ENCODE peak calls at places on chromosomes 1 and 21, in eight cellular contexts. C is aorta; N is T-helper 9 cell; T is activated CD4-positive, alpha-beta T cell treated with anti-CD3 and anti-CD28 coated beads, Interleukin-2, amount 50 U/mL, for 1 hour; J is astrocyte of the spinal cord; S is GM12892; V is NCI-H1417; H is retina. B is an unnamed sample.

GRCh38 chr21:45590246-45590725 is 48.0 kb upstream of the SLC19A1 start:
- DNase-seq in V (no peak), H (peak; percentile 76), N (peak; percentile 81), T (peak; percentile 79), S (peak; percentile 76), C (peak; percentile 78), J (peak; percentile 53), B (no peak)

GRCh38 chr1:46480959-46481646 is 8.5 kb upstream of the DMBX1 start:
- DNase-seq in T (no peak), C (peak; percentile 12), N (no peak), H (no peak), V (no peak), J (no peak), S (no peak), B (no peak)

GRCh38 chr1:67735806-67736627 is 51.0 kb downstream of the GADD45A start:
- DNase-seq in S (peak; percentile 27), J (peak; percentile 94), N (peak; percentile 1), C (peak; percentile 79), V (peak; percentile 21), H (peak; percentile 51), T (peak; percentile 13), B (peak; percentile 98)

GRCh38 chr1:151825811-151826660 is 5.6 kb downstream of the RORC start:
- DNase-seq in H (no peak), T (peak; percentile 52), S (no peak), N (peak; percentile 38), J (no peak), C (no peak), V (no peak), B (no peak)

GRCh38 chr1:228210076-228210651 is 2.3 kb downstream of the OBSCN start:
- DNase-seq in S (no peak), C (no peak), T (no peak), N (no peak), V (no peak), H (no peak), J (no peak), B (peak; percentile 33)

GRCh38 chr1:8943516-8943896 is 2.2 kb upstream of the CA6 start:
- DNase-seq in H (peak; percentile 65), T (no peak), N (no peak), S (no peak), J (no peak), C (no peak), V (no peak), B (no peak)

GRCh38 chr1:27598902-27599528 is 4.9 kb downstream of the AHDC1 start:
- DNase-seq in J (peak; percentile 79), T (peak; percentile 27), H (peak; percentile 52), V (peak; percentile 65), S (no peak), N (no peak), C (peak; percentile 89), B (peak; percentile 91)

GRCh38 chr1:247294282-247294681 is 37.4 kb downstream of the ZNF496 start:
- DNase-seq in C (no peak), H (no peak), V (no peak), S (no peak), J (peak; percentile 85), N (no peak), T (no peak), B (peak; percentile 91)

GRCh38 chr21:38468989-38469388 is 29.3 kb downstream of the ERG start:
- DNase-seq in V (peak; percentile 17), C (no peak), T (no peak), S (no peak), N (no peak), H (no peak), J (no peak), B (no peak)

GRCh38 chr1:182575540-182576149 is 13.4 kb downstream of the RNASEL start:
- DNase-seq in C (no peak), T (no peak), J (peak; percentile 35), H (no peak), V (no peak), N (no peak), S (no peak), B (peak; percentile 66)

GRCh38 chr1:161195171-161195570 is 3.7 kb downstream of the ADAMTS4 start:
- DNase-seq in N (no peak), T (no peak), C (peak; percentile 58), J (no peak), H (no peak), S (no peak), V (no peak), B (no peak)

GRCh38 chr1:158101455-158101854 is 79.2 kb upstream of the CD1D start:
- DNase-seq in C (no peak), H (no peak), T (no peak), N (no peak), S (no peak), J (no peak), V (no peak), B (no peak)

GRCh38 chr1:53069265-53069662 is 7.3 kb downstream of the PODN start:
- DNase-seq in N (no peak), J (no peak), T (no peak), C (no peak), H (no peak), S (no peak), V (no peak), B (no peak)

GRCh38 chr1:172966844-172967540 is 83.7 kb downstream of the TNFSF18 start:
- DNase-seq in T (no peak), J (no peak), S (no peak), C (no peak), N (no peak), V (no peak), H (no peak), B (peak; percentile 44)

GRCh38 chr1:68725353-68725752 is 228.5 kb upstream of the DEPDC1 start:
- DNase-seq in V (peak; percentile 6), H (no peak), S (no peak), T (no peak), C (peak; percentile 51), N (no peak), J (peak; percentile 16), B (no peak)

GRCh38 chr1:32263744-32264143 is 12.7 kb downstream of the LCK start:
- DNase-seq in V (no peak), C (no peak), N (no peak), S (no peak), T (no peak), H (no peak), J (no peak), B (no peak)

GRCh38 chr1:71307451-71307850 is 226.6 kb upstream of the ZRANB2 start:
- DNase-seq in J (peak; percentile 54), N (no peak), T (no peak), H (no peak), V (no peak), S (no peak), C (no peak), B (peak; percentile 91)

B was measured in LHCN-M2.